ENCODE peak calls at places on chromosome 9, in nine cellular contexts. D is foreskin fibroblast; X is caudate nucleus; N is choroid plexus epithelial cell; P is GDM1; I is T-helper 1 cell; W is Peyer's patch; K is heart left ventricle; B is stimulated activated CD4-positive, alpha-beta T cell treated with anti-CD3 and anti-CD28 coated beads, Interleukin-2, amount 100 ng/mL, for 24 hours. J is an unnamed sample.

GRCh38 chr9:33270146-33270545 is 5.3 kb downstream of the CHMP5 start:
- DNase-seq in D (no peak), X (no peak), N (no peak), P (no peak), I (no peak), W (no peak), K (no peak), B (no peak), J (no peak)

GRCh38 chr9:85610074-85610855 is 131.5 kb downstream of the AGTPBP1 start:
- DNase-seq in D (peak; percentile 84), X (no peak), N (peak; percentile 92), P (peak; percentile 55), I (peak; percentile 68), W (no peak), K (no peak), B (no peak), J (peak; percentile 44)

GRCh38 chr9:38087934-38088925 is 19.2 kb upstream of the SHB start:
- DNase-seq in D (peak; percentile 68), X (peak; percentile 61), N (peak; percentile 67), P (peak; percentile 22), I (peak; percentile 33), W (peak; percentile 87), K (peak; percentile 75), B (peak; percentile 78), J (peak; percentile 75)

GRCh38 chr9:15403155-15403554 is 19.5 kb upstream of the SNAPC3 start:
- DNase-seq in D (no peak), X (no peak), N (no peak), P (no peak), I (peak; percentile 13), W (no peak), K (no peak), B (no peak), J (no peak)

GRCh38 chr9:4832786-4833579 is 40.2 kb downstream of the RCL1 start:
- DNase-seq in D (peak; percentile 96), X (no peak), N (peak; percentile 99), P (no peak), I (peak; percentile 85), W (no peak), K (no peak), B (peak; percentile 55), J (no peak)

GRCh38 chr9:40884072-40884901 is 244.2 kb downstream of the FOXD4L6 start:
- DNase-seq in D (no peak), X (no peak), N (no peak), P (no peak), I (no peak), W (peak; percentile 43), K (no peak), B (no peak), J (no peak)

GRCh38 chr9:80259079-80259478 is 687.3 kb downstream of the TLE4 start:
- DNase-seq in D (no peak), X (no peak), N (no peak), P (no peak), I (no peak), W (no peak), K (no peak), B (no peak), J (no peak)

GRCh38 chr9:34335376-34335775 is 6.0 kb downstream of the NUDT2 start:
- DNase-seq in D (no peak), X (no peak), N (no peak), P (no peak), I (no peak), W (no peak), K (no peak), B (no peak), J (no peak)

GRCh38 chr9:93220627-93221425 is 36.9 kb downstream of the WNK2 start:
- DNase-seq in D (no peak), X (no peak), N (no peak), P (no peak), I (no peak), W (no peak), K (peak; percentile 61), B (no peak), J (no peak)

GRCh38 chr9:121942313-121942712 is 150.8 kb downstream of the TTLL11 start:
- DNase-seq in D (no peak), X (no peak), N (no peak), P (no peak), I (no peak), W (no peak), K (no peak), B (no peak), J (no peak)

GRCh38 chr9:26264709-26265601 is 586.7 kb upstream of the TUSC1 start:
- DNase-seq in D (peak; percentile 83), X (no peak), N (peak; percentile 34), P (no peak), I (no peak), W (no peak), K (no peak), B (no peak), J (no peak)

GRCh38 chr9:20382460-20383071 is 239.7 kb downstream of the MLLT3 start:
- DNase-seq in D (peak; percentile 80), X (no peak), N (peak; percentile 67), P (peak; percentile 52), I (no peak), W (no peak), K (no peak), B (no peak), J (no peak)

GRCh38 chr9:128809036-128809599 is 9.2 kb upstream of the ENDOG start:
- DNase-seq in D (no peak), X (no peak), N (no peak), P (no peak), I (no peak), W (no peak), K (no peak), B (no peak), J (no peak)

GRCh38 chr9:114212841-114213240 is 57.5 kb downstream of the COL27A1 start:
- DNase-seq in D (no peak), X (no peak), N (no peak), P (no peak), I (no peak), W (no peak), K (no peak), B (no peak), J (no peak)

GRCh38 chr9:35186524-35186923 is 24.7 kb downstream of the UNC13B start:
- DNase-seq in D (no peak), X (no peak), N (no peak), P (no peak), I (no peak), W (peak; percentile 54), K (no peak), B (no peak), J (no peak)

GRCh38 chr9:37229882-37230482 is 109.6 kb downstream of the ZCCHC7 start:
- DNase-seq in D (no peak), X (no peak), N (peak; percentile 38), P (no peak), I (no peak), W (no peak), K (no peak), B (no peak), J (no peak)